ENCODE peak calls at places on chromosomes 2 and 18, in five cellular contexts. One of them, this sample, is unnamed. For H3K4me1 and H3K36me3, the result is how much of the 10 kb centered on the place peaks cover.

GRCh38 chr2:190052307-190052706 is 10.2 kb downstream of the MSTN start:
- DNase-seq in stomach: no peak
- DNase-seq in lung: no peak
- DNase-seq in Peyer's patch: no peak
- DNase-seq in uterus: no peak
- DNase-seq in this sample: no peak

GRCh38 chr2:216350214-216350789 is 22.0 kb downstream of the MARCHF4 start:
- DNase-seq in stomach: no peak
- DNase-seq in lung: no peak
- DNase-seq in Peyer's patch: no peak
- DNase-seq in uterus: no peak
- DNase-seq in this sample: no peak

GRCh38 chr2:203819434-203820133 is 48.0 kb upstream of the CTLA4 start:
- DNase-seq in stomach: peak
- DNase-seq in lung: no peak
- DNase-seq in Peyer's patch: no peak
- DNase-seq in uterus: no peak
- DNase-seq in this sample: peak

GRCh38 chr2:61853086-61853847 is 593 bp downstream of the FAM161A start:
- DNase-seq in stomach: peak
- DNase-seq in lung: no peak
- DNase-seq in Peyer's patch: peak
- DNase-seq in uterus: peak
- DNase-seq in this sample: peak

GRCh38 chr2:3681625-3682024 is 21.8 kb upstream of the DCDC2C start:
- DNase-seq in stomach: no peak
- DNase-seq in lung: no peak
- DNase-seq in Peyer's patch: no peak
- DNase-seq in uterus: no peak
- DNase-seq in this sample: no peak

GRCh38 chr2:152395132-152396024 is 60.4 kb downstream of the FMNL2 start:
- DNase-seq in stomach: no peak
- DNase-seq in lung: no peak
- DNase-seq in Peyer's patch: no peak
- DNase-seq in uterus: no peak
- DNase-seq in this sample: no peak

GRCh38 chr2:159922563-159922962 is 124.6 kb upstream of the CD302 start:
- DNase-seq in stomach: no peak
- DNase-seq in lung: no peak
- DNase-seq in Peyer's patch: no peak
- DNase-seq in uterus: no peak
- DNase-seq in this sample: no peak

GRCh38 chr2:219045937-219046550 is 4.7 kb upstream of the CFAP65 start:
- DNase-seq in stomach: no peak
- DNase-seq in lung: no peak
- DNase-seq in Peyer's patch: no peak
- DNase-seq in uterus: no peak
- DNase-seq in this sample: peak

GRCh38 chr2:105862843-105863242 is 118.1 kb downstream of the NCK2 start:
- DNase-seq in stomach: no peak
- DNase-seq in lung: no peak
- DNase-seq in Peyer's patch: no peak
- DNase-seq in uterus: no peak
- DNase-seq in this sample: no peak

GRCh38 chr18:36155960-36156757 is 26.5 kb downstream of the ELP2 start:
- DNase-seq in stomach: no peak
- DNase-seq in lung: no peak
- DNase-seq in Peyer's patch: no peak
- DNase-seq in uterus: no peak
- DNase-seq in this sample: no peak

GRCh38 chr2:26970928-26971627 is 641 bp downstream of the MAPRE3 start:
- DNase-seq in stomach: no peak
- DNase-seq in lung: no peak
- DNase-seq in Peyer's patch: no peak
- DNase-seq in uterus: peak
- DNase-seq in this sample: no peak

GRCh38 chr2:108614659-108615058 is 80.4 kb downstream of the LIMS1 start:
- DNase-seq in stomach: no peak
- DNase-seq in lung: no peak
- DNase-seq in Peyer's patch: no peak
- DNase-seq in uterus: no peak
- DNase-seq in this sample: no peak

GRCh38 chr2:233901884-233902283 is 15.3 kb upstream of the TRPM8 start:
- DNase-seq in stomach: no peak
- DNase-seq in lung: no peak
- DNase-seq in Peyer's patch: no peak
- DNase-seq in uterus: no peak
- DNase-seq in this sample: no peak

GRCh38 chr2:236103981-236104380 is 64.2 kb downstream of the GBX2 start:
- DNase-seq in stomach: no peak
- DNase-seq in lung: no peak
- DNase-seq in Peyer's patch: no peak
- DNase-seq in uterus: no peak
- DNase-seq in this sample: no peak

GRCh38 chr2:138712212-138712979 is 67.8 kb downstream of the NXPH2 start:
- DNase-seq in stomach: no peak
- DNase-seq in lung: no peak
- DNase-seq in Peyer's patch: no peak
- DNase-seq in uterus: no peak
- DNase-seq in this sample: no peak

GRCh38 chr2:150480241-150480640 is 7.2 kb downstream of the RND3 start:
- DNase-seq in stomach: peak
- DNase-seq in lung: no peak
- DNase-seq in Peyer's patch: no peak
- DNase-seq in uterus: no peak
- DNase-seq in this sample: peak

GRCh38 chr2:23249348-23249747 is 135.6 kb upstream of the KLHL29 start:
- DNase-seq in stomach: no peak
- DNase-seq in lung: no peak
- DNase-seq in Peyer's patch: no peak
- DNase-seq in uterus: peak
- DNase-seq in this sample: no peak
- H3K4me3 ChIP-seq in stomach: no peak
- H3K4me3 ChIP-seq in lung: no peak
- H3K4me3 ChIP-seq in Peyer's patch: no peak
- H3K4me3 ChIP-seq in uterus: no peak
- H3K4me3 ChIP-seq in this sample: no peak

DNA sequence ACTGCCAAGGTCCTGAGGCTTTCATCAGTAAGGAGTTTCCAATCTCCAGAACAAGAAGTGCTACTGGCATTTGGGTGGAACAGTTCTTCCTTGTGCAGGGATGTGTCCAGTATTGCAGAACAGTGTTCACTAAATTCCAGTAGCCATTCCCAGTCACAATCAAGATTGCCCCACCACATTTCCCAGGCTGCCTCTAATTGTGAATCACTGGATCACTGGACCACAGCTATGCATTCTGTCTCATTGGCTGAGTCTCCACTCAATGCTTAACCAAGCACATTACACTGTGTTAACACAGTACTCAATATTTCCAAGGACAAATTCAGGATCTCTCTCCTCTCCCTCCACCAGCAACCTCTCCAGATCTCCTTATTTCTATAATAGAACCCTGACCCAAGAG is 160.2 kb upstream of the CCDC150 start:
- DNase-seq in stomach: no peak
- DNase-seq in lung: no peak
- DNase-seq in Peyer's patch: no peak
- DNase-seq in uterus: no peak
- DNase-seq in this sample: no peak
- H3K4me1 ChIP-seq in stomach: under half
- H3K4me1 ChIP-seq in lung: under half
- H3K4me1 ChIP-seq in Peyer's patch: under half
- H3K4me1 ChIP-seq in uterus: under half
- H3K4me1 ChIP-seq in this sample: under half

DNA sequence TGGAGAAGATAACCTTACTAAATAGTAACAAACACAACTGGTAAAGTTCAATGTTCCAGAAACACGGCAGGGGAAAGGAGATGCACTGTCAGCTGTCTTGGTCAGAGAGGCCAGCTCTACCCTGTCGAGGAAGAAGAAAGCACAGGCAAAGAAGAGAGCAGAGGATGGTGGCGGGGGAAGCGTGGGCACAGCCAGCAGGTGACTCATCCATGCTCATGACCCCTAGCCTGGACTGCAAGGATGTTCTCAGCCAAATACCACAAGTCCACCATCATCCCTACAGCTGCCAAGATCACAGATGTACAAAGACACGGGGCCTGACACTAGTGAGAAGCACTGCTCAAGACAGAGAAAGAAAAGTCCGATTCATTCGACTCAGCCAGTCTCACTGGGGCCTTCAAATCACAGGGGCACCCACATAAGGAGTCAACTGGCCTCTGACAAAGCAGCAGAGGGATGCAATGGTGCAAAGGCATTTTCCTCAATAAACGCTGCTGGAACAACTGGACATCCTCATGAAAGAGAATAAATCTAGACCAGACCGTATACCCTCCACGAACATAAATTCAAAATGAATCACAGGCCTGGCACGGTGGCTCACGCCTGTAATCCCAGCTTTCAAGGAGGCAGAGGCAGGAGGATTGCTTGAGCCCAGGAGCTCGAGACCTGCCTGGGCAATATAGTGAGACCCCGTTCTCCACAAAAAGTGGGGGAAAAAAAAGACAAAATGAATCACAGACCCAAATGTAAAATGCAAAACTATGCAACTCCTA is 5.6 kb downstream of the DTYMK start:
- DNase-seq in stomach: no peak
- DNase-seq in lung: no peak
- DNase-seq in Peyer's patch: no peak
- DNase-seq in uterus: peak
- DNase-seq in this sample: peak
- H3K36me3 ChIP-seq in stomach: half or more
- H3K36me3 ChIP-seq in lung: under half
- H3K36me3 ChIP-seq in Peyer's patch: under half
- H3K36me3 ChIP-seq in uterus: under half
- H3K36me3 ChIP-seq in this sample: half or more

DNA sequence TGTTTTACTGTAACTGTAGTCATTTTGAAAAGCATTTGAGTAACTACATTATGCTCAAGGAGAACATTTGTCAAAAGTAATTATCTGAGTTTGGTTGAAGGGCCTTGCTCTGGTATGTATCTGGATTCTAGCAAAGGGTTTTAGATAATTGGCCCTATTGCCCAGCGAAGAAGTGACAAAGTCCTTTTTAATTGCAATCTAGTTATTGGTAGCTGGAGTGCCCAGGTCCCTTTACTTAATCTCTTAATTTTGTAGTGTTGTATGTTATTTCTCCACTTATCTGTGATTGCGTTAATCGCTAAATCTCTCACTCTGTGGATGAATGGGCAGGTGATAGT is 1.8 kb downstream of the ASXL3 start:
- DNase-seq in stomach: no peak
- DNase-seq in lung: no peak
- DNase-seq in Peyer's patch: no peak
- DNase-seq in uterus: no peak
- DNase-seq in this sample: no peak
- H3K4me3 ChIP-seq in stomach: peak
- H3K4me3 ChIP-seq in lung: no peak
- H3K4me3 ChIP-seq in Peyer's patch: peak
- H3K4me3 ChIP-seq in uterus: peak
- H3K4me3 ChIP-seq in this sample: no peak

DNA sequence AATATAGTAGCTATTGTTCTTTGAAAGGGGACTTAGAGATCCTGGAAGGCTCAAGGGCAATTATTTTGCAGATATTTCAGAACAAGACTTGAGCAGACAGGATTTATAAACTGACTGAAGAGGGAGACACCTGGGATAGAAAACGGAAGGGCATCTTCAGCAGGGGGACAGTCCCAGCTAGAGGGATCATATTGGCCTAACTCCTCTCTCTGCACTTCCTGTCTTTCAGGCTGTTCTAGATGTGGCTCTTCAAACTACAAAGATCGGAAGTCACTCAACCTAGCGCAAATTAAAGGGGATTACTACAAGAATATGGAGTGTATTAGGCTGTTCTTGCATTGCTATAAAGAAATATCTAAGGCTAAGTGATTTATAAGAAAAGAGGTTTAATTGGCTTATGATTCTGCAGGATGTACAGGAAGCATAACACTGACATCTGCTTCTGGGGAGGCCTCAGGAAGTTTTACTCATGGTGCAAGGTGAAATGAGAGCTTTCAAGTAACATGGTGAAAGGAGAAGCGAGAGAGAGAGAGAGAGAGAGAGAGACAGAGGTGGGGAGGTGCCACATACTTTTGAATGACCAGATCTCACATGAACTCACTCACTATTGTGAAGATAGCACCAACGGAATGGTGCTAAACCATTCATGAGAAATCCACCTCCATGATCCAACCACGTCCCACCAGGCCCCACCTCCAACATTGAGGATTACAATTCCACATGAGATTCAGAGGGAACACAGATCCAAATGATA is 5.3 kb upstream of the CTIF start:
- DNase-seq in stomach: no peak
- DNase-seq in lung: no peak
- DNase-seq in Peyer's patch: no peak
- DNase-seq in uterus: no peak
- DNase-seq in this sample: no peak
- H3K4me1 ChIP-seq in stomach: under half
- H3K4me1 ChIP-seq in lung: under half
- H3K4me1 ChIP-seq in Peyer's patch: under half
- H3K4me1 ChIP-seq in uterus: under half
- H3K4me1 ChIP-seq in this sample: under half

GRCh38 chr2:96264086-96264485 is 1.7 kb downstream of the TMEM127 start:
- DNase-seq in stomach: no peak
- DNase-seq in lung: no peak
- DNase-seq in Peyer's patch: no peak
- DNase-seq in uterus: no peak
- DNase-seq in this sample: no peak

GRCh38 chr2:96261328-96262003 is 4.3 kb downstream of the TMEM127 start:
- DNase-seq in stomach: no peak
- DNase-seq in lung: no peak
- DNase-seq in Peyer's patch: no peak
- DNase-seq in uterus: no peak
- DNase-seq in this sample: no peak

GRCh38 chr2:96264656-96265348 is 995 bp downstream of the TMEM127 start:
- DNase-seq in stomach: no peak
- DNase-seq in lung: peak
- DNase-seq in Peyer's patch: peak
- DNase-seq in uterus: no peak
- DNase-seq in this sample: peak

GRCh38 chr2:96260404-96261260 is 5.2 kb downstream of the TMEM127 start:
- DNase-seq in stomach: peak
- DNase-seq in lung: peak
- DNase-seq in Peyer's patch: peak
- DNase-seq in uterus: no peak
- DNase-seq in this sample: peak

DNA sequence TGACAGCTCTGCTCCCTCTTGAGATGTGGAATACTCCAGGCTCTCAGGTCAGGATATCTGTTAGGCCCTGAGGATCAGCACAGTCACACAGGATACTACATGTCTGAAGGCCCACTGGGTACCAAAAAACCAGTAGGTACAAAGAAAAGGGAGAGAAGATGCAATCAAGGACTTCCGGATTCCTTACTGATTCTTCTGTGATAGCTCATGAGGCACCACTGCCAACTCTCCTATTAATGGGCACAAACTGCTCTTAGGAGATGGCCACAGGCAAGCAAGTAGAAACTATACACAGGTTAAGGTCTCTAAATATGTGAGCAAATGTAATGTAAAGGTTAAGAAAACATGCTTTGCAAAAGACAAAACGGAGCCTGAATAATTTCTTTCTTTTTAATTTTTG is 3.5 kb downstream of the TMEM127 start:
- DNase-seq in stomach: no peak
- DNase-seq in lung: no peak
- DNase-seq in Peyer's patch: no peak
- DNase-seq in uterus: no peak
- DNase-seq in this sample: no peak
- H3K36me3 ChIP-seq in stomach: under half
- H3K36me3 ChIP-seq in lung: under half
- H3K36me3 ChIP-seq in Peyer's patch: under half
- H3K36me3 ChIP-seq in uterus: under half
- H3K36me3 ChIP-seq in this sample: under half

GRCh38 chr2:30335981-30336538 is 104.7 kb downstream of the LBH start:
- DNase-seq in stomach: no peak
- DNase-seq in lung: no peak
- DNase-seq in Peyer's patch: no peak
- DNase-seq in uterus: no peak
- DNase-seq in this sample: no peak
- H3K4me3 ChIP-seq in stomach: no peak
- H3K4me3 ChIP-seq in lung: no peak
- H3K4me3 ChIP-seq in Peyer's patch: no peak
- H3K4me3 ChIP-seq in uterus: no peak
- H3K4me3 ChIP-seq in this sample: no peak